ENCODE peak calls at places on chromosomes 1 and 21, in seven cellular contexts. One of them, this sample, is unnamed.

GRCh38 chr1:99146129-99146848 is 118.0 kb upstream of the PLPPR4 start:
- DNase-seq in right atrium auricular region: no peak
- DNase-seq in ovary: no peak
- DNase-seq in IMR-90: no peak
- DNase-seq in mucosa of descending colon: no peak
- DNase-seq in mammary epithelial cell: no peak
- DNase-seq in stomach: no peak
- DNase-seq in this sample: no peak

GRCh38 chr1:164605254-164606091 is 46.5 kb downstream of the PBX1 start:
- DNase-seq in right atrium auricular region: no peak
- DNase-seq in ovary: no peak
- DNase-seq in IMR-90: no peak
- DNase-seq in mucosa of descending colon: no peak
- DNase-seq in mammary epithelial cell: no peak
- DNase-seq in stomach: no peak
- DNase-seq in this sample: no peak

GRCh38 chr21:45632165-45632896 is 11.2 kb upstream of the PCBP3 start:
- DNase-seq in right atrium auricular region: no peak
- DNase-seq in ovary: no peak
- DNase-seq in IMR-90: no peak
- DNase-seq in mucosa of descending colon: no peak
- DNase-seq in mammary epithelial cell: no peak
- DNase-seq in stomach: no peak
- DNase-seq in this sample: no peak

GRCh38 chr1:230077436-230078221 is 10.6 kb downstream of the GALNT2 start:
- DNase-seq in right atrium auricular region: no peak
- DNase-seq in ovary: no peak
- DNase-seq in IMR-90: peak
- DNase-seq in mucosa of descending colon: no peak
- DNase-seq in mammary epithelial cell: no peak
- DNase-seq in stomach: no peak
- DNase-seq in this sample: no peak

GRCh38 chr1:247746391-247746935 is 1.5 kb downstream of the OR14A2 start:
- DNase-seq in right atrium auricular region: no peak
- DNase-seq in ovary: no peak
- DNase-seq in IMR-90: peak
- DNase-seq in mucosa of descending colon: no peak
- DNase-seq in mammary epithelial cell: peak
- DNase-seq in stomach: no peak
- DNase-seq in this sample: no peak

GRCh38 chr21:44399955-44400790 is 46.8 kb downstream of the TRPM2 start:
- DNase-seq in right atrium auricular region: no peak
- DNase-seq in ovary: peak
- DNase-seq in IMR-90: no peak
- DNase-seq in mucosa of descending colon: no peak
- DNase-seq in mammary epithelial cell: no peak
- DNase-seq in stomach: no peak
- DNase-seq in this sample: no peak

GRCh38 chr1:17610085-17610484 is 70.6 kb downstream of the ARHGEF10L start:
- DNase-seq in right atrium auricular region: no peak
- DNase-seq in ovary: no peak
- DNase-seq in IMR-90: no peak
- DNase-seq in mucosa of descending colon: no peak
- DNase-seq in mammary epithelial cell: no peak
- DNase-seq in stomach: no peak
- DNase-seq in this sample: no peak

GRCh38 chr1:10626011-10626731 is 151.4 kb downstream of the PEX14 start:
- DNase-seq in right atrium auricular region: no peak
- DNase-seq in ovary: peak
- DNase-seq in IMR-90: no peak
- DNase-seq in mucosa of descending colon: no peak
- DNase-seq in mammary epithelial cell: no peak
- DNase-seq in stomach: no peak
- DNase-seq in this sample: no peak

GRCh38 chr1:1535989-1536937 is 4.2 kb downstream of the TMEM240 start:
- DNase-seq in right atrium auricular region: no peak
- DNase-seq in ovary: no peak
- DNase-seq in IMR-90: no peak
- DNase-seq in mucosa of descending colon: no peak
- DNase-seq in mammary epithelial cell: no peak
- DNase-seq in stomach: no peak
- DNase-seq in this sample: no peak

GRCh38 chr1:100775483-100775882 is 55.9 kb downstream of the VCAM1 start:
- DNase-seq in right atrium auricular region: no peak
- DNase-seq in ovary: no peak
- DNase-seq in IMR-90: no peak
- DNase-seq in mucosa of descending colon: no peak
- DNase-seq in mammary epithelial cell: no peak
- DNase-seq in stomach: no peak
- DNase-seq in this sample: no peak

GRCh38 chr1:234721476-234722266 is 111.7 kb upstream of the IRF2BP2 start:
- DNase-seq in right atrium auricular region: peak
- DNase-seq in ovary: peak
- DNase-seq in IMR-90: peak
- DNase-seq in mucosa of descending colon: no peak
- DNase-seq in mammary epithelial cell: no peak
- DNase-seq in stomach: peak
- DNase-seq in this sample: peak

GRCh38 chr1:111469539-111469938 is 4.2 kb upstream of the C1orf162 start:
- DNase-seq in right atrium auricular region: no peak
- DNase-seq in ovary: no peak
- DNase-seq in IMR-90: no peak
- DNase-seq in mucosa of descending colon: no peak
- DNase-seq in mammary epithelial cell: no peak
- DNase-seq in stomach: no peak
- DNase-seq in this sample: no peak

GRCh38 chr1:111471538-111471937 is 2.2 kb upstream of the C1orf162 start:
- DNase-seq in right atrium auricular region: no peak
- DNase-seq in ovary: no peak
- DNase-seq in IMR-90: no peak
- DNase-seq in mucosa of descending colon: no peak
- DNase-seq in mammary epithelial cell: no peak
- DNase-seq in stomach: no peak
- DNase-seq in this sample: no peak

GRCh38 chr1:111468717-111469100 is 5.1 kb upstream of the C1orf162 start:
- DNase-seq in right atrium auricular region: no peak
- DNase-seq in ovary: no peak
- DNase-seq in IMR-90: no peak
- DNase-seq in mucosa of descending colon: no peak
- DNase-seq in mammary epithelial cell: peak
- DNase-seq in stomach: no peak
- DNase-seq in this sample: no peak

GRCh38 chr1:111467805-111468716 is 5.7 kb upstream of the C1orf162 start:
- DNase-seq in right atrium auricular region: no peak
- DNase-seq in ovary: no peak
- DNase-seq in IMR-90: no peak
- DNase-seq in mucosa of descending colon: no peak
- DNase-seq in mammary epithelial cell: no peak
- DNase-seq in stomach: no peak
- DNase-seq in this sample: no peak

GRCh38 chr1:111471012-111471411 is 2.8 kb upstream of the C1orf162 start:
- DNase-seq in right atrium auricular region: no peak
- DNase-seq in ovary: no peak
- DNase-seq in IMR-90: no peak
- DNase-seq in mucosa of descending colon: no peak
- DNase-seq in mammary epithelial cell: no peak
- DNase-seq in stomach: peak
- DNase-seq in this sample: no peak
- H3K4me3 ChIP-seq in right atrium auricular region: no peak
- H3K4me3 ChIP-seq in ovary: no peak
- H3K4me3 ChIP-seq in IMR-90: no peak
- H3K4me3 ChIP-seq in mucosa of descending colon: no peak
- H3K4me3 ChIP-seq in mammary epithelial cell: no peak
- H3K4me3 ChIP-seq in stomach: no peak
- H3K4me3 ChIP-seq in this sample: no peak

DNA sequence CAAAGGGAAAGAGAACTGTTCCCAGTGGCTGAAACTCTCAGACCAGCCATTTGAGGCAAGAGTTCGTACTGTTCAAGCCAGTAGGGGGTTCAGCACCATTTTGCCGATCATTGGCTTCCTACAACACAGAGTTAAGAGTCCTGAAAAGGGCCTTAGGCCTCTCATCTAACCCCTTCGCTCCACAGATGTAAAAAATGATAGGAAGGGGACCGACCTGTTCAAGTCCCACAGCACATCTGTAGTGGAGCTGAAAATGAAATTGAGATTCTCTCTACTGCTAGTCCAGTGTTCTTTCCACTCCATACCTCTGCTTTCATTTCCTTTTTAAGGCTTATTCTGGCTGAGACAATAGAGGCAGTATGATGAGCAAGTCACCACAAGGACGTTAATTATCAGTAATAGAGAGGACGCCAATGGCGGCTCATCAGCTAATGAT is 1.1 kb downstream of the DDR2 start:
- DNase-seq in right atrium auricular region: no peak
- DNase-seq in ovary: no peak
- DNase-seq in IMR-90: peak
- DNase-seq in mucosa of descending colon: no peak
- DNase-seq in mammary epithelial cell: no peak
- DNase-seq in stomach: no peak
- DNase-seq in this sample: no peak
- TF ChIP-seq CTCF in right atrium auricular region: no peak
- TF ChIP-seq CTCF in ovary: no peak
- TF ChIP-seq CTCF in IMR-90: peak
- TF ChIP-seq CTCF in mucosa of descending colon: no peak
- TF ChIP-seq CTCF in mammary epithelial cell: no peak
- TF ChIP-seq CTCF in stomach: no peak
- TF ChIP-seq CTCF in this sample: peak

DNA sequence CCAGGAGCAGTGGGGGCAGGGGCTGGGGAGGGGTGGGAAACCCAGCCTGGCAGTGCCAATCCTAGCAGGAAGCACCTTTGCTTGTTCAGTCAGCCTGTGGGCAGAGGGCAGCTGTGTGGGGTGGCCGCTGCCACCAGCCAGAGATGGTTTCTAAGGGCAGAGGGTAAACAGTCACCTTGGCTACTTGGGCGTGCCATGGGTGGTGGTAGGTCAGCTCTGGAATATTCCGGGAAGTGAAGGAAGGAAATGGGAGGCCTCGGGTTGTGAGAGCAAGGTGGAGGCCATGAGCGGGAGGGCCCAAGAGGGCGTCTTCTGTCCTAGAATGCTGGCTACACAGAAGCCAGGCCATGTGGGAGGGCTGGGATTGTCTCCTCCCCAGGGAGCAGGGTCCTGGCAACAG is 20.7 kb upstream of the WNT4 start:
- DNase-seq in right atrium auricular region: no peak
- DNase-seq in ovary: no peak
- DNase-seq in IMR-90: no peak
- DNase-seq in mucosa of descending colon: peak
- DNase-seq in mammary epithelial cell: no peak
- DNase-seq in stomach: peak
- DNase-seq in this sample: no peak
- H3K4me3 ChIP-seq in right atrium auricular region: no peak
- H3K4me3 ChIP-seq in ovary: no peak
- H3K4me3 ChIP-seq in IMR-90: no peak
- H3K4me3 ChIP-seq in mucosa of descending colon: no peak
- H3K4me3 ChIP-seq in mammary epithelial cell: no peak
- H3K4me3 ChIP-seq in stomach: no peak
- H3K4me3 ChIP-seq in this sample: no peak

GRCh38 chr21:34946385-34947121 is 102.5 kb downstream of the RUNX1 start:
- DNase-seq in right atrium auricular region: no peak
- DNase-seq in ovary: no peak
- DNase-seq in IMR-90: no peak
- DNase-seq in mucosa of descending colon: no peak
- DNase-seq in mammary epithelial cell: no peak
- DNase-seq in stomach: no peak
- DNase-seq in this sample: no peak
- TF ChIP-seq CTCF in right atrium auricular region: no peak
- TF ChIP-seq CTCF in ovary: no peak
- TF ChIP-seq CTCF in IMR-90: peak
- TF ChIP-seq CTCF in mucosa of descending colon: no peak
- TF ChIP-seq CTCF in mammary epithelial cell: no peak
- TF ChIP-seq CTCF in stomach: no peak
- TF ChIP-seq CTCF in this sample: no peak

This sample was measured in AG09309.